ENCODE peak calls at places on chromosomes 11 and 22, in nine cellular contexts. One of them, this sample, is unnamed.

GRCh38 chr11:13152736-13153541 is 124.7 kb upstream of the BMAL1 start:
- DNase-seq in transverse colon: no peak
- DNase-seq in prostate gland: no peak
- DNase-seq in endothelial cell of umbilical vein: peak; percentile 55
- DNase-seq in suprapubic skin: no peak
- DNase-seq in breast epithelium: no peak
- DNase-seq in HCT116: no peak
- DNase-seq in HL-60: no peak
- DNase-seq in stomach: no peak
- DNase-seq in this sample: no peak

GRCh38 chr22:46057762-46058420 is 80.9 kb upstream of the WNT7B start:
- DNase-seq in transverse colon: peak; percentile 55
- DNase-seq in prostate gland: peak; percentile 84
- DNase-seq in endothelial cell of umbilical vein: no peak
- DNase-seq in suprapubic skin: peak; percentile 64
- DNase-seq in breast epithelium: peak; percentile 61
- DNase-seq in HCT116: no peak
- DNase-seq in HL-60: no peak
- DNase-seq in stomach: peak; percentile 57
- DNase-seq in this sample: no peak

GRCh38 chr11:73710964-73711363 is 49.9 kb downstream of the RAB6A start:
- DNase-seq in transverse colon: no peak
- DNase-seq in prostate gland: no peak
- DNase-seq in endothelial cell of umbilical vein: no peak
- DNase-seq in suprapubic skin: no peak
- DNase-seq in breast epithelium: no peak
- DNase-seq in HCT116: no peak
- DNase-seq in HL-60: no peak
- DNase-seq in stomach: no peak
- DNase-seq in this sample: no peak

GRCh38 chr11:34238533-34238932 is 119.3 kb downstream of the ABTB2 start:
- DNase-seq in transverse colon: no peak
- DNase-seq in prostate gland: no peak
- DNase-seq in endothelial cell of umbilical vein: no peak
- DNase-seq in suprapubic skin: no peak
- DNase-seq in breast epithelium: no peak
- DNase-seq in HCT116: no peak
- DNase-seq in HL-60: no peak
- DNase-seq in stomach: no peak
- DNase-seq in this sample: no peak

GRCh38 chr22:24030186-24030702 is 19.1 kb downstream of the CABIN1 start:
- DNase-seq in transverse colon: no peak
- DNase-seq in prostate gland: no peak
- DNase-seq in endothelial cell of umbilical vein: no peak
- DNase-seq in suprapubic skin: no peak
- DNase-seq in breast epithelium: no peak
- DNase-seq in HCT116: no peak
- DNase-seq in HL-60: no peak
- DNase-seq in stomach: no peak
- DNase-seq in this sample: no peak

GRCh38 chr11:30855383-30856006 is 269.3 kb upstream of the MPPED2 start:
- DNase-seq in transverse colon: no peak
- DNase-seq in prostate gland: no peak
- DNase-seq in endothelial cell of umbilical vein: peak; percentile 9
- DNase-seq in suprapubic skin: no peak
- DNase-seq in breast epithelium: no peak
- DNase-seq in HCT116: no peak
- DNase-seq in HL-60: no peak
- DNase-seq in stomach: no peak
- DNase-seq in this sample: no peak

GRCh38 chr11:115623021-115623451 is 118.8 kb upstream of the CADM1 start:
- DNase-seq in transverse colon: peak; percentile 59
- DNase-seq in prostate gland: peak; percentile 11
- DNase-seq in endothelial cell of umbilical vein: no peak
- DNase-seq in suprapubic skin: peak; percentile 79
- DNase-seq in breast epithelium: no peak
- DNase-seq in HCT116: no peak
- DNase-seq in HL-60: no peak
- DNase-seq in stomach: peak; percentile 42
- DNase-seq in this sample: no peak

GRCh38 chr22:37483594-37484114 is 2.5 kb downstream of the MFNG start:
- DNase-seq in transverse colon: no peak
- DNase-seq in prostate gland: no peak
- DNase-seq in endothelial cell of umbilical vein: peak; percentile 71
- DNase-seq in suprapubic skin: no peak
- DNase-seq in breast epithelium: no peak
- DNase-seq in HCT116: no peak
- DNase-seq in HL-60: no peak
- DNase-seq in stomach: no peak
- DNase-seq in this sample: no peak

GRCh38 chr11:56013805-56014204 is 13.6 kb upstream of the OR5AS1 start:
- DNase-seq in transverse colon: no peak
- DNase-seq in prostate gland: no peak
- DNase-seq in endothelial cell of umbilical vein: no peak
- DNase-seq in suprapubic skin: no peak
- DNase-seq in breast epithelium: no peak
- DNase-seq in HCT116: no peak
- DNase-seq in HL-60: no peak
- DNase-seq in stomach: no peak
- DNase-seq in this sample: no peak

GRCh38 chr11:2109541-2110019 is 29.6 kb downstream of the IGF2 start:
- DNase-seq in transverse colon: no peak
- DNase-seq in prostate gland: no peak
- DNase-seq in endothelial cell of umbilical vein: peak; percentile 93
- DNase-seq in suprapubic skin: no peak
- DNase-seq in breast epithelium: no peak
- DNase-seq in HCT116: no peak
- DNase-seq in HL-60: no peak
- DNase-seq in stomach: no peak
- DNase-seq in this sample: no peak

GRCh38 chr22:33894515-33894914 is 25.8 kb downstream of the LARGE1 start:
- DNase-seq in transverse colon: no peak
- DNase-seq in prostate gland: no peak
- DNase-seq in endothelial cell of umbilical vein: no peak
- DNase-seq in suprapubic skin: no peak
- DNase-seq in breast epithelium: no peak
- DNase-seq in HCT116: no peak
- DNase-seq in HL-60: no peak
- DNase-seq in stomach: no peak
- DNase-seq in this sample: no peak

GRCh38 chr11:36385121-36385530 is 89.0 kb downstream of the PRR5L start:
- DNase-seq in transverse colon: no peak
- DNase-seq in prostate gland: no peak
- DNase-seq in endothelial cell of umbilical vein: no peak
- DNase-seq in suprapubic skin: no peak
- DNase-seq in breast epithelium: no peak
- DNase-seq in HCT116: no peak
- DNase-seq in HL-60: no peak
- DNase-seq in stomach: no peak
- DNase-seq in this sample: no peak

GRCh38 chr11:83159901-83160865 is 3.3 kb downstream of the PCF11 start:
- DNase-seq in transverse colon: peak; percentile 32
- DNase-seq in prostate gland: peak; percentile 80
- DNase-seq in endothelial cell of umbilical vein: peak; percentile 42
- DNase-seq in suprapubic skin: no peak
- DNase-seq in breast epithelium: no peak
- DNase-seq in HCT116: no peak
- DNase-seq in HL-60: no peak
- DNase-seq in stomach: peak; percentile 53
- DNase-seq in this sample: no peak

GRCh38 chr22:39526736-39527171 is 5.8 kb downstream of the RPS19BP1 start:
- DNase-seq in transverse colon: no peak
- DNase-seq in prostate gland: no peak
- DNase-seq in endothelial cell of umbilical vein: no peak
- DNase-seq in suprapubic skin: no peak
- DNase-seq in breast epithelium: no peak
- DNase-seq in HCT116: no peak
- DNase-seq in HL-60: peak; percentile 70
- DNase-seq in stomach: no peak
- DNase-seq in this sample: no peak

GRCh38 chr11:32118025-32118974 is 27.4 kb downstream of the RCN1 start:
- DNase-seq in transverse colon: no peak
- DNase-seq in prostate gland: no peak
- DNase-seq in endothelial cell of umbilical vein: no peak
- DNase-seq in suprapubic skin: no peak
- DNase-seq in breast epithelium: no peak
- DNase-seq in HCT116: peak; percentile 77
- DNase-seq in HL-60: no peak
- DNase-seq in stomach: no peak
- DNase-seq in this sample: peak; percentile 53

GRCh38 chr11:66136752-66137123 is 66.7 kb downstream of the PACS1 start:
- DNase-seq in transverse colon: no peak
- DNase-seq in prostate gland: no peak
- DNase-seq in endothelial cell of umbilical vein: no peak
- DNase-seq in suprapubic skin: no peak
- DNase-seq in breast epithelium: no peak
- DNase-seq in HCT116: no peak
- DNase-seq in HL-60: no peak
- DNase-seq in stomach: no peak
- DNase-seq in this sample: no peak

GRCh38 chr11:66126808-66127555 is 56.9 kb downstream of the PACS1 start:
- DNase-seq in transverse colon: peak; percentile 42
- DNase-seq in prostate gland: peak; percentile 50
- DNase-seq in endothelial cell of umbilical vein: peak; percentile 76
- DNase-seq in suprapubic skin: no peak
- DNase-seq in breast epithelium: no peak
- DNase-seq in HCT116: no peak
- DNase-seq in HL-60: no peak
- DNase-seq in stomach: peak; percentile 56
- DNase-seq in this sample: no peak

GRCh38 chr11:66130978-66131377 is 60.9 kb downstream of the PACS1 start:
- DNase-seq in transverse colon: no peak
- DNase-seq in prostate gland: no peak
- DNase-seq in endothelial cell of umbilical vein: no peak
- DNase-seq in suprapubic skin: no peak
- DNase-seq in breast epithelium: no peak
- DNase-seq in HCT116: no peak
- DNase-seq in HL-60: no peak
- DNase-seq in stomach: no peak
- DNase-seq in this sample: no peak

GRCh38 chr11:66133216-66133775 is 63.2 kb downstream of the PACS1 start:
- DNase-seq in transverse colon: no peak
- DNase-seq in prostate gland: no peak
- DNase-seq in endothelial cell of umbilical vein: no peak
- DNase-seq in suprapubic skin: no peak
- DNase-seq in breast epithelium: no peak
- DNase-seq in HCT116: no peak
- DNase-seq in HL-60: no peak
- DNase-seq in stomach: no peak
- DNase-seq in this sample: no peak

GRCh38 chr11:66131937-66132632 is 62.0 kb downstream of the PACS1 start:
- DNase-seq in transverse colon: no peak
- DNase-seq in prostate gland: no peak
- DNase-seq in endothelial cell of umbilical vein: no peak
- DNase-seq in suprapubic skin: no peak
- DNase-seq in breast epithelium: no peak
- DNase-seq in HCT116: no peak
- DNase-seq in HL-60: no peak
- DNase-seq in stomach: no peak
- DNase-seq in this sample: no peak
- TF ChIP-seq POLR2AphosphoS5 in transverse colon: no peak
- TF ChIP-seq POLR2AphosphoS5 in prostate gland: no peak
- TF ChIP-seq POLR2AphosphoS5 in endothelial cell of umbilical vein: no peak
- TF ChIP-seq POLR2AphosphoS5 in suprapubic skin: no peak
- TF ChIP-seq POLR2AphosphoS5 in breast epithelium: no peak
- TF ChIP-seq POLR2AphosphoS5 in HCT116: no peak
- TF ChIP-seq POLR2AphosphoS5 in HL-60: no peak
- TF ChIP-seq POLR2AphosphoS5 in stomach: no peak
- TF ChIP-seq POLR2AphosphoS5 in this sample: no peak

DNA sequence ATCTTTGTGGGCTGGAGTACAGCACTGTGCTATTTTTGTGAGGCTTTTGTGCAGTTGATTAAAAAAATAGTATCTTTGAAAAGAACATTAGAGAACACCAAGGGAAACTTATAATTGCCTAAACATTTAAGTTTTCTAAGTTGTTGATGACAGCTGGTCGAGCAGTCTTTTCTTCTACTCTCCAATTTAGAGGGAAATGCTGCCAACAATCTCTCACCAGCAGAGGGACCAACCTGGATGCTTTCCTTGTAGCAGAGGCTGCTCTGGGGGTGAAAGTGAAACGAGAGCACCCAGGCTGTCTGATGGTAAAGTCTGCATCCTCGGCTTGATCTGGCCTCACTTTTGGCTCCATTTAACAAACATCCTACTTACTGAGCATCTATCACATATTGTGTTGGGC is 1286.5 kb upstream of the TENM4 start:
- DNase-seq in transverse colon: no peak
- DNase-seq in prostate gland: no peak
- DNase-seq in endothelial cell of umbilical vein: no peak
- DNase-seq in suprapubic skin: no peak
- DNase-seq in breast epithelium: no peak
- DNase-seq in HCT116: no peak
- DNase-seq in HL-60: no peak
- DNase-seq in stomach: no peak
- DNase-seq in this sample: no peak
- TF ChIP-seq POLR2AphosphoS5 in transverse colon: no peak
- TF ChIP-seq POLR2AphosphoS5 in prostate gland: no peak
- TF ChIP-seq POLR2AphosphoS5 in endothelial cell of umbilical vein: no peak
- TF ChIP-seq POLR2AphosphoS5 in suprapubic skin: no peak
- TF ChIP-seq POLR2AphosphoS5 in breast epithelium: no peak
- TF ChIP-seq POLR2AphosphoS5 in HCT116: no peak
- TF ChIP-seq POLR2AphosphoS5 in HL-60: no peak
- TF ChIP-seq POLR2AphosphoS5 in stomach: no peak
- TF ChIP-seq POLR2AphosphoS5 in this sample: no peak

GRCh38 chr11:69538840-69539239 is 57.4 kb downstream of the LINC01488 start:
- DNase-seq in transverse colon: no peak
- DNase-seq in prostate gland: no peak
- DNase-seq in endothelial cell of umbilical vein: peak; percentile 9
- DNase-seq in suprapubic skin: peak; percentile 44
- DNase-seq in breast epithelium: no peak
- DNase-seq in HCT116: no peak
- DNase-seq in HL-60: no peak
- DNase-seq in stomach: no peak
- DNase-seq in this sample: no peak
- TF ChIP-seq POLR2AphosphoS5 in transverse colon: no peak
- TF ChIP-seq POLR2AphosphoS5 in prostate gland: no peak
- TF ChIP-seq POLR2AphosphoS5 in endothelial cell of umbilical vein: no peak
- TF ChIP-seq POLR2AphosphoS5 in suprapubic skin: no peak
- TF ChIP-seq POLR2AphosphoS5 in breast epithelium: no peak
- TF ChIP-seq POLR2AphosphoS5 in HCT116: no peak
- TF ChIP-seq POLR2AphosphoS5 in HL-60: no peak
- TF ChIP-seq POLR2AphosphoS5 in stomach: no peak
- TF ChIP-seq POLR2AphosphoS5 in this sample: no peak

DNA sequence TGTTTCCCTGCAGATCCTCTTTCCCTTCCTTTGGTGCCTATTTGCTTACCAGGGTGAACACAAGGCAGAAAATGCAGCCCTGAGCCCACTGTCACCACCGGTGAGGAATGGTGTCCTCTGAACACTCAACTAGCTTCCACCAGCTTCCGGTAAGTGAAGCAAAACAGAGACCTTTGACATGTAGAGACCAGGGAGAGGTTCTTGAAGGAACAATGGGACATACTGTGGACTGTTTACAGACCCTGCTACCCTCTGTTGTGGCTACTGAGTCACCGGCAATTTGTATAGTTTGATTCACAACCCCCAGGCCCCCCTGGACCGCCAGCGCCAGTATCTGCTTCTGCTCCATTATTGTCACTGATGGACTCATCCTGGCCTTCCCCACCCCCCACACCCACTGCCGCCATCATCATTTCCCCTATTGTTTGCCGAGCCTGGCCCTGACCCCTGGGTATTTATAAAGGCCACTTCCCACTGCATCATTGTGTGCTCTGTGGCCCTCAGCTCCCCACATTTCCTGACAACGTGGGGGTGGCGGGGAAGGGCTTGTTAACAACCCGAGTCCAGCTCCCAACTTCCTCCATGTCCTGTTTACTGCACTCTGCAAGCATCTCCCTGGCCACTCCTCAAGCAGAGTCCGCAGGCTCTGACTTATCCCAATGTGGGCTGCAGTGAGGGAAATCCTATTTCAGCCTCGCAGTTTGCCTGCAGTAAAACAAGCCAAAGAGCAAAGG is 252.9 kb downstream of the ETS1 start:
- DNase-seq in transverse colon: no peak
- DNase-seq in prostate gland: no peak
- DNase-seq in endothelial cell of umbilical vein: peak; percentile 93
- DNase-seq in suprapubic skin: peak; percentile 75
- DNase-seq in breast epithelium: no peak
- DNase-seq in HCT116: no peak
- DNase-seq in HL-60: no peak
- DNase-seq in stomach: no peak
- DNase-seq in this sample: peak; percentile 91
- TF ChIP-seq POLR2AphosphoS5 in transverse colon: no peak
- TF ChIP-seq POLR2AphosphoS5 in prostate gland: no peak
- TF ChIP-seq POLR2AphosphoS5 in endothelial cell of umbilical vein: peak; percentile 84
- TF ChIP-seq POLR2AphosphoS5 in suprapubic skin: no peak
- TF ChIP-seq POLR2AphosphoS5 in breast epithelium: no peak
- TF ChIP-seq POLR2AphosphoS5 in HCT116: no peak
- TF ChIP-seq POLR2AphosphoS5 in HL-60: no peak
- TF ChIP-seq POLR2AphosphoS5 in stomach: peak; percentile 16
- TF ChIP-seq POLR2AphosphoS5 in this sample: peak; percentile 18

This sample was measured in esophagus muscularis mucosa.